ENCODE peak calls at places on chromosomes 4 and X, in nine cellular contexts. One of them, this sample, is unnamed. For H3K27me3, the result is how much of the 10 kb centered on the place peaks cover.

GRCh38 chr4:131499139-131499873 is 1649.8 kb upstream of the PCDH10 start:
- DNase-seq in pancreas: no peak
- DNase-seq in body of pancreas: no peak
- DNase-seq in cardiac muscle cell: peak
- DNase-seq in sigmoid colon: no peak
- DNase-seq in hepatocyte: peak
- DNase-seq in MM.1S: no peak
- DNase-seq in uterus: no peak
- DNase-seq in tibial nerve: peak
- DNase-seq in this sample: no peak

GRCh38 chrX:37350034-37350365 is 836 bp downstream of the PRRG1 start:
- DNase-seq in pancreas: peak
- DNase-seq in body of pancreas: peak
- DNase-seq in cardiac muscle cell: peak
- DNase-seq in sigmoid colon: no peak
- DNase-seq in hepatocyte: peak
- DNase-seq in MM.1S: no peak
- DNase-seq in uterus: no peak
- DNase-seq in tibial nerve: peak
- DNase-seq in this sample: no peak

GRCh38 chr4:103008875-103009729 is 10.4 kb downstream of the SLC9B1 start:
- DNase-seq in pancreas: no peak
- DNase-seq in body of pancreas: peak
- DNase-seq in cardiac muscle cell: peak
- DNase-seq in sigmoid colon: no peak
- DNase-seq in hepatocyte: peak
- DNase-seq in MM.1S: peak
- DNase-seq in uterus: no peak
- DNase-seq in tibial nerve: peak
- DNase-seq in this sample: no peak

GRCh38 chr4:88706574-88706973 is 8.9 kb upstream of the NAP1L5 start:
- DNase-seq in pancreas: peak
- DNase-seq in body of pancreas: peak
- DNase-seq in cardiac muscle cell: peak
- DNase-seq in sigmoid colon: no peak
- DNase-seq in hepatocyte: peak
- DNase-seq in MM.1S: no peak
- DNase-seq in uterus: peak
- DNase-seq in tibial nerve: peak
- DNase-seq in this sample: peak

GRCh38 chrX:80511969-80512760 is 91.9 kb downstream of the TENT5D start:
- DNase-seq in pancreas: no peak
- DNase-seq in body of pancreas: no peak
- DNase-seq in cardiac muscle cell: peak
- DNase-seq in sigmoid colon: no peak
- DNase-seq in hepatocyte: peak
- DNase-seq in MM.1S: peak
- DNase-seq in uterus: no peak
- DNase-seq in tibial nerve: no peak
- DNase-seq in this sample: no peak

GRCh38 chr4:168699224-168699878 is 202.5 kb downstream of the PALLD start:
- DNase-seq in pancreas: peak
- DNase-seq in body of pancreas: peak
- DNase-seq in cardiac muscle cell: no peak
- DNase-seq in sigmoid colon: no peak
- DNase-seq in hepatocyte: no peak
- DNase-seq in MM.1S: no peak
- DNase-seq in uterus: no peak
- DNase-seq in tibial nerve: no peak
- DNase-seq in this sample: no peak

GRCh38 chrX:131762802-131763234 is 218.9 kb downstream of the OR13H1 start:
- DNase-seq in pancreas: no peak
- DNase-seq in body of pancreas: no peak
- DNase-seq in cardiac muscle cell: no peak
- DNase-seq in sigmoid colon: peak
- DNase-seq in hepatocyte: no peak
- DNase-seq in MM.1S: peak
- DNase-seq in uterus: peak
- DNase-seq in tibial nerve: no peak
- DNase-seq in this sample: no peak

GRCh38 chr4:122953924-122954323 is 31.5 kb upstream of the NUDT6 start:
- DNase-seq in pancreas: no peak
- DNase-seq in body of pancreas: no peak
- DNase-seq in cardiac muscle cell: no peak
- DNase-seq in sigmoid colon: no peak
- DNase-seq in hepatocyte: no peak
- DNase-seq in MM.1S: no peak
- DNase-seq in uterus: no peak
- DNase-seq in tibial nerve: no peak
- DNase-seq in this sample: no peak

GRCh38 chr4:100462206-100462605 is 55.6 kb downstream of the EMCN start:
- DNase-seq in pancreas: no peak
- DNase-seq in body of pancreas: no peak
- DNase-seq in cardiac muscle cell: no peak
- DNase-seq in sigmoid colon: no peak
- DNase-seq in hepatocyte: no peak
- DNase-seq in MM.1S: no peak
- DNase-seq in uterus: no peak
- DNase-seq in tibial nerve: no peak
- DNase-seq in this sample: no peak

GRCh38 chrX:30615229-30615628 is 37.7 kb upstream of the TASL start:
- DNase-seq in pancreas: no peak
- DNase-seq in body of pancreas: no peak
- DNase-seq in cardiac muscle cell: peak
- DNase-seq in sigmoid colon: no peak
- DNase-seq in hepatocyte: no peak
- DNase-seq in MM.1S: no peak
- DNase-seq in uterus: no peak
- DNase-seq in tibial nerve: no peak
- DNase-seq in this sample: no peak

GRCh38 chr4:148787831-148788477 is 345.7 kb upstream of the NR3C2 start:
- DNase-seq in pancreas: no peak
- DNase-seq in body of pancreas: no peak
- DNase-seq in cardiac muscle cell: no peak
- DNase-seq in sigmoid colon: no peak
- DNase-seq in hepatocyte: no peak
- DNase-seq in MM.1S: no peak
- DNase-seq in uterus: no peak
- DNase-seq in tibial nerve: no peak
- DNase-seq in this sample: no peak

GRCh38 chr4:183250831-183251230 is 69.2 kb downstream of the CLDN22 start:
- DNase-seq in pancreas: no peak
- DNase-seq in body of pancreas: no peak
- DNase-seq in cardiac muscle cell: no peak
- DNase-seq in sigmoid colon: no peak
- DNase-seq in hepatocyte: no peak
- DNase-seq in MM.1S: no peak
- DNase-seq in uterus: no peak
- DNase-seq in tibial nerve: no peak
- DNase-seq in this sample: no peak

GRCh38 chr4:183255487-183255886 is 64.6 kb downstream of the CLDN22 start:
- DNase-seq in pancreas: no peak
- DNase-seq in body of pancreas: no peak
- DNase-seq in cardiac muscle cell: no peak
- DNase-seq in sigmoid colon: no peak
- DNase-seq in hepatocyte: no peak
- DNase-seq in MM.1S: no peak
- DNase-seq in uterus: no peak
- DNase-seq in tibial nerve: no peak
- DNase-seq in this sample: no peak

GRCh38 chr4:183254162-183254561 is 65.9 kb downstream of the CLDN22 start:
- DNase-seq in pancreas: no peak
- DNase-seq in body of pancreas: no peak
- DNase-seq in cardiac muscle cell: no peak
- DNase-seq in sigmoid colon: no peak
- DNase-seq in hepatocyte: no peak
- DNase-seq in MM.1S: no peak
- DNase-seq in uterus: no peak
- DNase-seq in tibial nerve: no peak
- DNase-seq in this sample: no peak

GRCh38 chr4:183253451-183253850 is 66.6 kb downstream of the CLDN22 start:
- DNase-seq in pancreas: no peak
- DNase-seq in body of pancreas: no peak
- DNase-seq in cardiac muscle cell: no peak
- DNase-seq in sigmoid colon: no peak
- DNase-seq in hepatocyte: no peak
- DNase-seq in MM.1S: no peak
- DNase-seq in uterus: no peak
- DNase-seq in tibial nerve: no peak
- DNase-seq in this sample: no peak

DNA sequence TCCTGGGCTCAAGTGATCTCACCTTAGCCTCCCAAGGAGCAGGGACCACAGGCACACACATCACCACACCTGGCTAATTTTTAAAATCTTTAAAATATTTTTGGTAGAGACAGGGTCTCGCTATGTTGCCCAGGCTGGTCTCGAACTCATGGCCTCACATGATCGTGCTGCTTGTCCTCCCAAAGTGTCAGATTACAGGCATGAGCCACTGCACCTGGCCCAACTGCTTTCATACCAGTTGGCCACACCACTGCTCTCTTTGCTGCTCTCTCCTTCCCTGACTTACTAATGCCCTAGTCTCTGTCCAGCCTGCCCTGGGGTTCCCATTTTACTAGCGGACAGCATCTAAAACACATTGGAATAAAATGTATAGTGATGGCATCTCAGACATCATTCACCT is 67.1 kb downstream of the CLDN22 start:
- DNase-seq in pancreas: no peak
- DNase-seq in body of pancreas: no peak
- DNase-seq in cardiac muscle cell: no peak
- DNase-seq in sigmoid colon: no peak
- DNase-seq in hepatocyte: no peak
- DNase-seq in MM.1S: no peak
- DNase-seq in uterus: no peak
- DNase-seq in tibial nerve: no peak
- DNase-seq in this sample: no peak
- H3K27me3 ChIP-seq in pancreas: under half
- H3K27me3 ChIP-seq in body of pancreas: under half
- H3K27me3 ChIP-seq in cardiac muscle cell: under half
- H3K27me3 ChIP-seq in sigmoid colon: under half
- H3K27me3 ChIP-seq in hepatocyte: under half
- H3K27me3 ChIP-seq in MM.1S: under half
- H3K27me3 ChIP-seq in uterus: under half
- H3K27me3 ChIP-seq in tibial nerve: under half
- H3K27me3 ChIP-seq in this sample: under half

DNA sequence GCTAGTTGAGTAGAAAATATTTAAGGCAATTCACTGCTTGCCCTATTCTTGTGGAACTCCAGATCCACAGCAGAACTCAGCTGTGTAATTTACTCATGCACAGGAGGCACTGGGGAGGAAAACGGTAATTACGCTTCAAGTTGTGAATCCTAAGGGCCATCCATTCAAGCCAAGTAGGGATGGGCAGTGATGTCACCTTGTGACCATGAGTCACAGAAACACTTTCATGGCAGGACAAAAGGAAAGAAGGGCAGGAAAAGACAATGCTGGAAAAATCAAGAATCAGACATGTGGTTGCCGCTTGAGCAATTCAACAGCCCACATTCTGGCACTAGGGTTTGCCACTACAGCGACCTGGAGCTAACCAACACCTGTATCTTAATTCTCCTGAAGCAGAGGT is 1.4 kb downstream of the PAQR3 start:
- DNase-seq in pancreas: no peak
- DNase-seq in body of pancreas: no peak
- DNase-seq in cardiac muscle cell: no peak
- DNase-seq in sigmoid colon: no peak
- DNase-seq in hepatocyte: no peak
- DNase-seq in MM.1S: no peak
- DNase-seq in uterus: no peak
- DNase-seq in tibial nerve: no peak
- DNase-seq in this sample: no peak
- H3K4me3 ChIP-seq in pancreas: no peak
- H3K4me3 ChIP-seq in body of pancreas: no peak
- H3K4me3 ChIP-seq in cardiac muscle cell: peak
- H3K4me3 ChIP-seq in sigmoid colon: no peak
- H3K4me3 ChIP-seq in hepatocyte: no peak
- H3K4me3 ChIP-seq in MM.1S: no peak
- H3K4me3 ChIP-seq in uterus: no peak
- H3K4me3 ChIP-seq in tibial nerve: peak
- H3K4me3 ChIP-seq in this sample: peak

GRCh38 chr4:8127051-8127798 is 31.4 kb downstream of the ABLIM2 start:
- DNase-seq in pancreas: no peak
- DNase-seq in body of pancreas: no peak
- DNase-seq in cardiac muscle cell: no peak
- DNase-seq in sigmoid colon: no peak
- DNase-seq in hepatocyte: no peak
- DNase-seq in MM.1S: no peak
- DNase-seq in uterus: no peak
- DNase-seq in tibial nerve: no peak
- DNase-seq in this sample: peak

GRCh38 chr4:8128096-8128856 is 30.3 kb downstream of the ABLIM2 start:
- DNase-seq in pancreas: no peak
- DNase-seq in body of pancreas: no peak
- DNase-seq in cardiac muscle cell: no peak
- DNase-seq in sigmoid colon: no peak
- DNase-seq in hepatocyte: no peak
- DNase-seq in MM.1S: peak
- DNase-seq in uterus: no peak
- DNase-seq in tibial nerve: no peak
- DNase-seq in this sample: no peak

GRCh38 chr4:8129136-8129535 is 29.5 kb downstream of the ABLIM2 start:
- DNase-seq in pancreas: no peak
- DNase-seq in body of pancreas: no peak
- DNase-seq in cardiac muscle cell: no peak
- DNase-seq in sigmoid colon: no peak
- DNase-seq in hepatocyte: no peak
- DNase-seq in MM.1S: no peak
- DNase-seq in uterus: no peak
- DNase-seq in tibial nerve: no peak
- DNase-seq in this sample: peak

GRCh38 chr4:8125526-8126056 is 33.0 kb downstream of the ABLIM2 start:
- DNase-seq in pancreas: no peak
- DNase-seq in body of pancreas: no peak
- DNase-seq in cardiac muscle cell: no peak
- DNase-seq in sigmoid colon: no peak
- DNase-seq in hepatocyte: no peak
- DNase-seq in MM.1S: no peak
- DNase-seq in uterus: no peak
- DNase-seq in tibial nerve: no peak
- DNase-seq in this sample: peak

DNA sequence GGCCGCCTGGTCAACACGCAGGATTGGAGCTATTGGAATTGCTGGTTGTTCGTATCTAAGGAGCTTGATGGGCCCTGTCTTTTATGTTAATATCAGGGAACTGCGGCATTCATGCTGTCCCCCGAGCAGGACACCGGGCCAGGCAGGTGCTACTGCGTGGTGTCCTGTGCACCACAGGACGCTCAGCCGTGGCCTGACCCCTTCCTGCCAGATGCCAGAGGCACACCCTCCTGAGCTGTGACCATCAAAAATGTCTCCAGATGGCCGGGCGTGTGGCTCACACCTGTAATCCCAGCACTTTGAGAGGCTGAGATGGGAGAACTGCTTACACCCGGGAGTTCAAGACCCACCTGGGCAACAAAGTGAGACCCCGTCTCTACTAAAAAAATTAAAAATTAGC is 32.1 kb downstream of the ABLIM2 start:
- DNase-seq in pancreas: no peak
- DNase-seq in body of pancreas: no peak
- DNase-seq in cardiac muscle cell: no peak
- DNase-seq in sigmoid colon: no peak
- DNase-seq in hepatocyte: no peak
- DNase-seq in MM.1S: no peak
- DNase-seq in uterus: no peak
- DNase-seq in tibial nerve: no peak
- DNase-seq in this sample: no peak
- TF ChIP-seq CTCF in pancreas: no peak
- TF ChIP-seq CTCF in body of pancreas: no peak
- TF ChIP-seq CTCF in cardiac muscle cell: no peak
- TF ChIP-seq CTCF in sigmoid colon: no peak
- TF ChIP-seq CTCF in hepatocyte: no peak
- TF ChIP-seq CTCF in MM.1S: no peak
- TF ChIP-seq CTCF in uterus: no peak
- TF ChIP-seq CTCF in tibial nerve: no peak
- TF ChIP-seq CTCF in this sample: no peak

GRCh38 chr4:4761128-4761991 is 98.1 kb upstream of the MSX1 start:
- DNase-seq in pancreas: no peak
- DNase-seq in body of pancreas: no peak
- DNase-seq in cardiac muscle cell: peak
- DNase-seq in sigmoid colon: no peak
- DNase-seq in hepatocyte: no peak
- DNase-seq in MM.1S: no peak
- DNase-seq in uterus: no peak
- DNase-seq in tibial nerve: no peak
- DNase-seq in this sample: no peak
- H3K27me3 ChIP-seq in pancreas: under half
- H3K27me3 ChIP-seq in body of pancreas: under half
- H3K27me3 ChIP-seq in cardiac muscle cell: under half
- H3K27me3 ChIP-seq in sigmoid colon: under half
- H3K27me3 ChIP-seq in hepatocyte: under half
- H3K27me3 ChIP-seq in MM.1S: under half
- H3K27me3 ChIP-seq in uterus: under half
- H3K27me3 ChIP-seq in tibial nerve: under half
- H3K27me3 ChIP-seq in this sample: under half

This sample was measured in psoas muscle.